ENCODE peak calls at places on chromosomes 1 and 21, in four cellular contexts. E is fibroblast of lung, Z is endothelial cell of umbilical vein, R is H9. M is an unnamed sample.
A peak's percentile ranks its signal among the peaks of the same experiment; 100 is the strongest.

GRCh38 chr1:30977105-30977504 is 68.5 kb upstream of the SDC3 start:
- DNase-seq in E (peak; percentile 50), Z (no peak), R (no peak), M (no peak)

GRCh38 chr21:26846036-26846931 is 1.1 kb upstream of the ADAMTS1 start:
- DNase-seq in E (peak; percentile 86), Z (peak; percentile 59), R (peak; percentile 81), M (peak; percentile 90)

GRCh38 chr1:151156515-151156819 is at the start of gene TNFAIP8L2:
- DNase-seq in E (no peak), Z (no peak), R (peak; percentile 54), M (no peak)

GRCh38 chr21:43618940-43619339 is 40.3 kb downstream of the HSF2BP start:
- DNase-seq in E (no peak), Z (no peak), R (no peak), M (peak; percentile 51)

GRCh38 chr1:117821782-117822447 is 107.5 kb downstream of the GDAP2 start:
- DNase-seq in E (peak; percentile 94), Z (peak; percentile 98), R (no peak), M (peak; percentile 71)

GRCh38 chr1:170377896-170378634 is 153.9 kb upstream of the GORAB start:
- DNase-seq in E (peak; percentile 38), Z (peak; percentile 1), R (no peak), M (no peak)

GRCh38 chr1:213983589-213984386 is 4.0 kb upstream of the PROX1 start:
- DNase-seq in E (no peak), Z (no peak), R (no peak), M (no peak)

GRCh38 chr21:42515708-42516502 is 2.3 kb downstream of the SLC37A1 start:
- DNase-seq in E (no peak), Z (no peak), R (no peak), M (peak; percentile 65)

GRCh38 chr1:228511014-228511413 is 23.8 kb downstream of the RNF187 start:
- DNase-seq in E (no peak), Z (no peak), R (no peak), M (no peak)

GRCh38 chr1:16091296-16091695 is 17.8 kb upstream of the FAM131C start:
- DNase-seq in E (no peak), Z (no peak), R (peak; percentile 30), M (no peak)

DNA sequence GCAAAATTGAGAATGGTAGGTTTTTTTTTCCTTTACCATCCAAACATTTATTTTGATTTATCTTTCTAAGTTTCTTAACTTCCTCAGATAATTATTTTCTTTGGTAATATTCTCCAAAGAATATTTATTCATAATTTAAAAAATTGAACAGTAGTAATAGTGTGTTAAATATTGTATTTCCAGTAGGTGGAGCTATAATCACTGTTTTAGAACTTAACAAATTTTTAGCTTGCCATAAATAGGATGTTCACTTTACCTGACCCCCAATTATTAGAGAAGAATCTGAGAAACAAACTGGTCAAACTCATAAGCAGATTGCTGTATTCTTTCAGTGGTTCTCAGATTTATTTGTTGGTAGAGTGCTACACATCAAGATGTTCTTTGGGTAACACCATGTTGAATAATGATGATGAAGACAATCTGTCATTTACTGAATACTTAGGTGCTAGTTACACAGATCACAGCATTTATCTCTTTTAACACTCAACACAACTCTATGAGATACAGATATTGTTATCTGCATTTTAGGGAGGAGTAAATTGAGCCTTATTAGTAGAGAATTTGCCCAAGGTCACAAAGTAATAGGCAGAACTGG is 82.4 kb upstream of the GPR88 start:
- DNase-seq in E (peak; percentile 30), Z (peak; percentile 33), R (no peak), M (peak; percentile 19)
- TF ChIP-seq CTCF in E (peak; percentile 18), Z (no peak), R (peak; percentile 66), M (peak; percentile 62)

GRCh38 chr1:14415396-14415795 is 183.1 kb upstream of the KAZN start:
- DNase-seq in E (no peak), Z (no peak), R (peak; percentile 77), M (no peak)
- H2AFZ ChIP-seq in E (no peak overlapping the region), Z (no peak overlapping the region), R (no peak overlapping the region), M (no peak overlapping the region)

DNA sequence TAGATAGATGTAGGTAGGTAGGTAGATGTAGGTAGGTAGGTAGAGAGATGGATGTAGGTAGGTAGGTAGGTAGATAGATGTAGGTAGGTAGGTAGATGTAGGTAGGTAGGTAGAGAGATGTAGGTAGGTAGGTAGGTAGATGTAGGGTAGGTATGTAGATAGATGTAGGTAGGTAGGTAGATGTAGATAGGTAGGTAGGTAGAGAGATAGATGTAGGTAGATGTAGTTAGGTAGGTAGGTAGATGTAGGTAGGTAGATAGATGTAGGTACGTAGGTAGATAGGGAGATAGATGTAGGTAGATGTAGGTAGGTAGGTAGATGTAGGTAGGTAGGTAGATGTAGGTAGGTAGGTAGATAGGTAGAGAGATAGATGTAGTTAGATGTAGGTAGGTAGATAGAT is 62.3 kb upstream of the MORC3 start:
- DNase-seq in E (no peak), Z (no peak), R (no peak), M (no peak)
- H3K4me1 ChIP-seq in E (no peaks in the 10 kb centered on the region), Z (peaks cover 3% of the 10 kb centered on the region), R (no peaks in the 10 kb centered on the region), M (peaks cover 4% of the 10 kb centered on the region)

GRCh38 chr1:109024651-109025050 is 17.3 kb downstream of the WDR47 start:
- DNase-seq in E (peak; percentile 13), Z (no peak), R (no peak), M (no peak)

GRCh38 chr1:109025691-109026090 is 16.2 kb downstream of the WDR47 start:
- DNase-seq in E (no peak), Z (no peak), R (no peak), M (no peak)

DNA sequence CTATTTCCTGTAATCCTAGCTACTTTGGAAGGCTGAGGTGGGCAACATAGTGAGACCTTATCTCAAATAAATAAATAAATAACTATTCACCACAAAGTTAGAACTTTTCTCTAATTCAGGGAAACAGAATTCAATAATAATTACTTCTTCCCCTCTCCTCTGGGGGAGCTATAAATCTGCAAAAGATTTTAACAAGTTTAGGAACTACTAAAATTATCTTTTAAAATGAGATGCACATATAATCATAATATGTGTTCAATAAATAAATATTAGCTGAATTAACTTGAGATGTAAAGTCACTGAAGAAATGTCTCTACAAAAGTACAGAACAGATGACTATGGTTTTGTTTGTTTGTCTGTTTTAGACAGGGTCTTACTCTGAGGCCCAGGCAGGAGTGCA is 14.1 kb downstream of the WDR47 start:
- DNase-seq in E (no peak), Z (no peak), R (no peak), M (no peak)
- TF ChIP-seq CTCF in E (no peak), Z (no peak), R (peak; percentile 40), M (peak; percentile 16)

DNA sequence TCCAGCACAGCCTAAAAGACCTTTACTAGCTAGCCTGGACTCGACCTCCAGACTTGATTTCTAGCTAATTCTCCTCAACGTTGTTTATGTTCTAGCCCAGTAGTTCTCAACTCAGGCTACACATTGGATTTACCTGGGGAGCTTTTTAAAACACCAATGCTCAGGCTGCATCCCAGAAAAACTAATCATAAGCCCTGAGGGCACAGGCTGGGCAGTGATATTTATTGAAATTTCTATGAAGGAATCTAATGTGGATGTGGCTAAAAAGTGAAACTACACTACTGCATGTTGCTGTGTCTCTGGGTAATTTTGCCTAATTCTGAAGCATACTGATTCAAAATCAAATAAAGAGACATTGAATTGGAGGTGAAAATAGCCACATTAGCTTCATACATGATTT is 479.4 kb downstream of the KCNT2 start:
- DNase-seq in E (no peak), Z (no peak), R (no peak), M (no peak)
- H2AFZ ChIP-seq in E (no peak overlapping the region), Z (no peak overlapping the region), R (no peak overlapping the region), M (no peak overlapping the region)

GRCh38 chr1:21267191-21268077 is 22.8 kb downstream of the ECE1 start:
- DNase-seq in E (no peak), Z (no peak), R (no peak), M (no peak)
- H3K4me1 ChIP-seq in E (peaks cover 28% of the 10 kb centered on the region), Z (peaks cover 67% of the 10 kb centered on the region), R (peaks cover under 1% of the 10 kb centered on the region), M (peaks cover 56% of the 10 kb centered on the region)

DNA sequence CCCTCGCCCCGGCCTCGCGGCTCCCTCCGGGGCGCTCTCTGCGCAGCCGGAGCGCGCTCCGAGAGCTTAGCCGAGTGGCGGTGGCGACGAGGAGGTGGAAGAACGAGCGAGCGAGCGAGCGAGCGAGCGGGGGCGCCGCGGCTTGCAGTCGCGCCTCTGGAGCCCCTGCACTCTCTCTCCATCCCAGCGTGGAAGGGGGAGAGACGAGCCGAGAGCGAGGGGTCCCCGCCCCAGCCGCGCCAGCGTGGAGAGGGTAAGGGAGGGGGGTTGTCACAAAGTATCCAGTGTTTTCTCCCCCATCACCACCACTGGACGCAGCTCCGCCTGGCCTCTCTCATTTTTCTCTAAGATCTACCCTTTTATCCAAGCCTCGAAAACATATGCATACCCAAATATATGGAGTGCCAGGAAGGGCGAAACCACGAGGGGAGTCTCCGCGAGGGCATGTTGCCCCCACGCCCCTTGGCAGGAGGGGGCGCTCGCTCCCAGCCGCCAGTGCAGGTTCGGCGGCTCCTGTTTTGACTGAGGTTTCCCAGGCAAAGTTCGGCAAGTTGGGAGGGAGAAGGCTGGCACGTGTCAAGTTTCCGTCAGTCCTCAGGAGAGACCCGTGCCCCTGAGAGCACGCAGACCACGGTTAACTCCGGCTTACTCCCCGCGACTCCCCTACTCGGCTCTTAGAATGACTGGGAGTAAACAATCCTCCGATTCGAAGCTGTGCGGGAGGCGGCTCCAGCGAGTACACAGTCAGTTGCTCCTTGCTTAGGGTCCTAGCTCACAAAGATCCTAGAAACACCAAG is 569 bp upstream of the DAB1 start:
- DNase-seq in E (peak; percentile 44), Z (no peak), R (peak; percentile 85), M (peak; percentile 76)
- TF ChIP-seq CTCF in E (peak; percentile 68), Z (peak; percentile 49), R (peak; percentile 94), M (peak; percentile 85)

DNA sequence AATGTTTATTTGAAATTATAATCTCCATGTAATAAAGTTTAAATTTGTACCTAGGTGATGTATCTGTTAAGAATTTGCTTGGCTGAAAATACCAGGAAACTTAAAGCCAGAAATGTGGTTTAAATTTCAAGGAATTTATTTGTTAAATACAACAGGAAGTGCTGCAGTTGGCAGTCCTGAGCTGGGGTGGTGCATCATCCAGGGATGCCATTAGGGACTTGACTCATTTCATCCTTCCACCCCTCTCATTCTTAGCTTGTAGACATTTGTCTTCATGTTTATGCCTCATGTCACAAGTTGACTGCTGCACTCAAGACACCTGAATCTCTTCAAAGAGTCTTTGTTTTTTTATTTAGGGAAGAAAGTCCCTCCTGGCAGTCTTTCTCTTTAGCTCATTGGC is 175.9 kb downstream of the LHX8 start:
- DNase-seq in E (no peak), Z (peak; percentile 16), R (no peak), M (no peak)
- H2AFZ ChIP-seq in E (no peak overlapping the region), Z (no peak overlapping the region), R (no peak overlapping the region), M (no peak overlapping the region)

GRCh38 chr1:3295846-3296245 is 158.6 kb upstream of the ARHGEF16 start:
- DNase-seq in E (no peak), Z (no peak), R (no peak), M (no peak)
- H3K4me1 ChIP-seq in E (no peaks in the 10 kb centered on the region), Z (no peaks in the 10 kb centered on the region), R (no peaks in the 10 kb centered on the region), M (peaks cover 12% of the 10 kb centered on the region)

GRCh38 chr1:90721210-90722194 is 4.4 kb upstream of the BARHL2 start:
- DNase-seq in E (peak; percentile 60), Z (peak; percentile 75), R (peak; percentile 78), M (peak; percentile 81)
- TF ChIP-seq CTCF in E (peak; percentile 95), Z (peak; percentile 87), R (peak; percentile 89), M (peak; percentile 71)

M was measured in hepatocyte.